ENCODE peak calls at places on chromosomes 5 and 9, in nine cellular contexts. V, X, J, S, O, U, B, T and W are unnamed samples.

GRCh38 chr9:127904518-127904887 is 5.1 kb upstream of the ST6GALNAC6 start:
- DNase-seq in V (peak; percentile 50), X (no peak), J (no peak), S (peak; percentile 86), O (peak; percentile 83), U (peak; percentile 70), B (no peak), T (no peak), W (no peak)

GRCh38 chr5:157575096-157575872 is at the start of gene ADAM19:
- DNase-seq in V (no peak), X (no peak), J (no peak), S (peak; percentile 92), O (peak; percentile 34), U (peak; percentile 76), B (peak; percentile 53), T (peak; percentile 69), W (no peak)

GRCh38 chr9:126411948-126412284 is 85.3 kb downstream of the MVB12B start:
- DNase-seq in V (no peak), X (no peak), J (no peak), S (no peak), O (no peak), U (no peak), B (no peak), T (no peak), W (no peak)

GRCh38 chr5:93423333-93423714 is 157.7 kb downstream of the NR2F1-AS1 start:
- DNase-seq in V (no peak), X (no peak), J (no peak), S (no peak), O (no peak), U (no peak), B (no peak), T (no peak), W (no peak)

GRCh38 chr5:150700298-150700599 is 613 bp downstream of the RBM22 start:
- DNase-seq in V (no peak), X (no peak), J (no peak), S (no peak), O (no peak), U (no peak), B (no peak), T (no peak), W (no peak)

GRCh38 chr5:154779105-154779504 is 23.9 kb downstream of the LARP1 start:
- DNase-seq in V (peak; percentile 93), X (no peak), J (peak; percentile 84), S (no peak), O (no peak), U (no peak), B (peak; percentile 93), T (no peak), W (no peak)

GRCh38 chr5:178143901-178144300 is 9.8 kb downstream of the NHP2 start:
- DNase-seq in V (no peak), X (no peak), J (no peak), S (no peak), O (no peak), U (no peak), B (peak; percentile 59), T (no peak), W (no peak)

GRCh38 chr9:2919347-2919746 is 75.5 kb upstream of the PUM3 start:
- DNase-seq in V (no peak), X (no peak), J (peak; percentile 15), S (no peak), O (no peak), U (no peak), B (no peak), T (no peak), W (no peak)

GRCh38 chr9:37026936-37027581 is 7.0 kb downstream of the PAX5 start:
- DNase-seq in V (no peak), X (no peak), J (no peak), S (peak; percentile 86), O (no peak), U (no peak), B (no peak), T (no peak), W (no peak)

GRCh38 chr5:174945853-174946252 is 221.5 kb downstream of the MSX2 start:
- DNase-seq in V (no peak), X (no peak), J (no peak), S (no peak), O (no peak), U (no peak), B (no peak), T (no peak), W (no peak)

GRCh38 chr9:97809666-97810344 is 43.2 kb upstream of the FOXE1 start:
- DNase-seq in V (peak; percentile 42), X (no peak), J (no peak), S (no peak), O (no peak), U (no peak), B (no peak), T (no peak), W (no peak)

GRCh38 chr9:108543251-108543768 is 312.5 kb downstream of the ACTL7B start:
- DNase-seq in V (peak; percentile 99), X (no peak), J (no peak), S (no peak), O (no peak), U (no peak), B (peak; percentile 53), T (peak; percentile 18), W (no peak)

GRCh38 chr5:81749186-81749561 is 1.7 kb downstream of the SSBP2 start:
- DNase-seq in V (no peak), X (no peak), J (no peak), S (no peak), O (no peak), U (no peak), B (no peak), T (no peak), W (no peak)

GRCh38 chr5:106288977-106289376 is 1381.8 kb downstream of the EFNA5 start:
- DNase-seq in V (peak; percentile 77), X (no peak), J (no peak), S (no peak), O (no peak), U (no peak), B (peak; percentile 63), T (no peak), W (no peak)

GRCh38 chr9:36798350-36799065 is 225.8 kb downstream of the MELK start:
- DNase-seq in V (no peak), X (no peak), J (no peak), S (no peak), O (no peak), U (no peak), B (no peak), T (no peak), W (no peak)

DNA sequence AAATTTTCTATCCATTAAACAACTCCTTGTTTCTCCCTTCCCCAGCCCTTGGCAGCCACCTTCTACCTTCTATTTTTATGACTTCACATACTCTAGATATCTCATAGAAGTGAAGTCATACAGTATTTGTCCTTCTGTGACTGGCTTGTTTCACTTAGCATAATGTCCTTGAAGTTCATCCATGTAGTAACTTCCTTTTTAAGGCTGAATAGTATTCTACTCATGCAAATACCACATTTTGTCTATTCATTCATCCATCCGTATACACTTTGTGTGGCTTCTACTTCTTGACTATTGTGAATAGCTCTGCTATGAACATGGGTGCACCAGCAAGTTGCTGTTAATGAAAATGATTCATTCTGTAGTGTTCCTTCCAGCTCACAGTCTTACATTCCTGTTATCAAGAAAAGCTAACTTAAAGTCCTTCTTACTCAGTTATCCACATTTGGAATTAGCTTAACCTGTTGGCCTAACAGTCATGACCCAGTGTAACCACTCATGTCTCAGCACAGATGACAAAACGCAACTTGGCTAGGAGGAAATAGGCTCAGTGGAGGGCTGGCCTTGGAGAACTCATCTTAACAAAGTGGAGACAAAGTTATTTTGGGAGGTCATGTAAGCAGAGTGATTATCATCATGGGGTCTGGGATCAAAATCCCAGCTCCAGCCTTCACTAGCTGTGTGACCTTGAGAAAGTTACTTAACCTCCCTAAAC is 129.7 kb upstream of the MAP3K1 start:
- DNase-seq in V (no peak), X (no peak), J (no peak), S (no peak), O (no peak), U (no peak), B (peak; percentile 28), T (no peak), W (no peak)
- H3K4me3 ChIP-seq in V (no peak overlapping the region), X (no peak overlapping the region), J (no peak overlapping the region), S (no peak overlapping the region), O (no peak overlapping the region), U (no peak overlapping the region), B (no peak overlapping the region), T (no peak overlapping the region), W (no peak overlapping the region)

GRCh38 chr5:176606875-176607274 is 3.1 kb downstream of the GPRIN1 start:
- DNase-seq in V (no peak), X (no peak), J (no peak), S (no peak), O (no peak), U (no peak), B (no peak), T (no peak), W (no peak)
- H3K27me3 ChIP-seq in V (no peaks in the 10 kb centered on the region), X (peaks cover 5% of the 10 kb centered on the region), J (no peaks in the 10 kb centered on the region), S (peaks cover 7% of the 10 kb centered on the region), O (no peaks in the 10 kb centered on the region), U (no peaks in the 10 kb centered on the region), B (no peaks in the 10 kb centered on the region), T (peaks cover 9% of the 10 kb centered on the region), W (no peaks in the 10 kb centered on the region)

DNA sequence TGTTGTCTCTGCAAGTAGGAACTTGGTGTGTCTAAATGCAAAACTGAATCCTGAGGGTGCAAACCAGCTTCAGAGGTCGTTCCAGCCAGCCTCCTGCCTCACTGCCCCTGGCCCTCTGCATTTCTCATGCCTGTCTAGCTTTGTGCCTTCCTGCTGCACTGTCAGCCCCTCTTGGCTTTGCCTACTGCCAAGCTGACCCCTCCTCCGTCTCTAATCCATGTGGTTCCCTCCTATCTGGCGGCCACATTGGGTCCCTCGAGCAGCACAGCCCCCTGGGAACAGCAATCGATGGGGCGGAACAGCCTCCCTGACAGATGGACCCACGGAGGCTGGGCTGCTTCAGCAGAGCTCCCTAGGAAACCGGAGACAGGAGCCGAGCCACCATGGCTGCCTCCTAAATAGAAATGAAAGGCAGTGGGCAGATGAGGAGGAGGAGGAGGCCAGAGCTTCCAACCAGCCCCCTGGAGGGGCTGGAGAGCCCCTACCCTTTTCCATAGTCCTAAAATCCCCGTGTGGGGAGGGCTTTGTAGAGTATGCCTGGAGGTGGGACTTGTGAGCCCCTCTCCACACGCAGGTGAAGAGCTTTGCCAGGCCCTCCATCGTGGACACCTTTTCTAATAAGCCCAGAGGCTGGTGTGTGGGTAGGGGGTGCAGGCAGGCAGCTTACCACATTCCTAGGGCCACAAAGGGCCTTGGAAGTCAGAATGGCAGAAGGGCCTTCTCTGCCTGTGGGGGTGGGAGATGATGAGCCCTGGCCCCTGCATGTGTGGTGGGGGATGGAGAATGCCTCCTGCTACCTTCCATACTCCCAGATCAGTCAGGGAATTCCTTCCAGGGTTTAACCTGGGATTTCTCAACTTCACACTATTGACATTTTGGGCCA is 9.2 kb upstream of the CXXC5 start:
- DNase-seq in V (no peak), X (no peak), J (no peak), S (peak; percentile 77), O (no peak), U (peak; percentile 46), B (no peak), T (no peak), W (peak; percentile 55)
- H3K4me3 ChIP-seq in V (no peak overlapping the region), X (no peak overlapping the region), J (no peak overlapping the region), S (no peak overlapping the region), O (no peak overlapping the region), U (peak overlapping the region; percentile 65), B (no peak overlapping the region), T (no peak overlapping the region), W (no peak overlapping the region)

DNA sequence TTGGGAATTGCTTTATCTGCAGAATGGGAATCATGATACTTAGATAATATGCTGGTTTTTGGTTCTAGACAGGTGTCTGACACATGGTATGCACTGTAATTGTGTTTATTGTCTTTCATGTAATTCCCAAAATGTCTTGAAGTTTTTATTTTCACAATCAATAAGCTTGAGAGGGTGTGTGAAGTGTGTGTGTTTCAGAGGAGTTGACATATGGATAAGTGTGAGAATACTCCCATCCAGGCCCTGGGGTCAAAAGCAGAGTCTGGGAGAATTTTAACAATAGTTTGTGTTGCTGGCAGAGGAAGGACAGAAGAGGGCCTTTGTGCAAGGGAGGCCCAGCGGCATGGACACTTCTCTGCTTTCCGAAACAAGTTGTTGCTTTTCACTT is 8.4 kb downstream of the PRDM6 start:
- DNase-seq in V (no peak), X (no peak), J (no peak), S (no peak), O (no peak), U (no peak), B (no peak), T (no peak), W (no peak)
- H3K27me3 ChIP-seq in V (peaks cover 62% of the 10 kb centered on the region), X (peaks cover 7% of the 10 kb centered on the region), J (peaks cover 63% of the 10 kb centered on the region), S (peaks cover 63% of the 10 kb centered on the region), O (no peaks in the 10 kb centered on the region), U (no peaks in the 10 kb centered on the region), B (peaks cover 31% of the 10 kb centered on the region), T (peaks cover 80% of the 10 kb centered on the region), W (peaks cover 20% of the 10 kb centered on the region)